ENCODE peak calls at places on chromosomes 11 and 22, in five cellular contexts. M, T, F, Q and H are unnamed samples.
A peak's percentile ranks its signal among the peaks of the same experiment; 100 is the strongest.

GRCh38 chr11:77467233-77467632 is 6.7 kb downstream of the PAK1 start:
- DNase-seq in M (no peak), T (peak; percentile 7), F (peak; percentile 88), Q (no peak), H (no peak)

GRCh38 chr11:113505046-113505445 is 29.8 kb upstream of the DRD2 start:
- DNase-seq in M (peak; percentile 7), T (peak; percentile 9), F (no peak), Q (no peak), H (no peak)

GRCh38 chr22:38832005-38832978 is 11.5 kb downstream of the NPTXR start:
- DNase-seq in M (no peak), T (no peak), F (no peak), Q (no peak), H (no peak)

GRCh38 chr22:50490531-50491308 is 4.1 kb downstream of the MIOX start:
- DNase-seq in M (no peak), T (no peak), F (no peak), Q (no peak), H (no peak)

GRCh38 chr11:35404397-35404775 is 15.0 kb downstream of the SLC1A2 start:
- DNase-seq in M (peak; percentile 20), T (peak; percentile 68), F (peak; percentile 69), Q (no peak), H (peak; percentile 29)

GRCh38 chr11:3223932-3224729 is 5.5 kb upstream of the MRGPRG start:
- DNase-seq in M (no peak), T (no peak), F (no peak), Q (no peak), H (peak; percentile 58)

GRCh38 chr11:62707277-62707771 is at the start of the genes BSCL2 and GNG3:
- DNase-seq in M (peak; percentile 26), T (no peak), F (no peak), Q (no peak), H (peak; percentile 39)

GRCh38 chr22:38973289-38974169 is 8.6 kb upstream of the APOBEC3B start:
- DNase-seq in M (peak; percentile 16), T (peak; percentile 51), F (peak; percentile 55), Q (no peak), H (no peak)

GRCh38 chr11:62905927-62906531 is 15.1 kb downstream of the CHRM1 start:
- DNase-seq in M (peak; percentile 59), T (peak; percentile 76), F (peak; percentile 98), Q (peak; percentile 73), H (peak; percentile 85)

GRCh38 chr11:19578871-19579270 is 133.8 kb upstream of the NAV2 start:
- DNase-seq in M (no peak), T (no peak), F (no peak), Q (no peak), H (no peak)

GRCh38 chr11:5605849-5606248 is 9.4 kb downstream of the TRIM6 start:
- DNase-seq in M (peak; percentile 91), T (peak; percentile 95), F (peak; percentile 59), Q (no peak), H (no peak)

GRCh38 chr11:6357222-6357621 is 33.1 kb upstream of the SMPD1 start:
- DNase-seq in M (peak; percentile 95), T (peak; percentile 99), F (peak; percentile 63), Q (peak; percentile 22), H (no peak)

GRCh38 chr22:44120314-44120704 is 60.4 kb upstream of the PARVG start:
- DNase-seq in M (no peak), T (no peak), F (no peak), Q (no peak), H (no peak)

GRCh38 chr11:129291556-129291955 is 84.1 kb upstream of the BARX2 start:
- DNase-seq in M (no peak), T (no peak), F (no peak), Q (no peak), H (no peak)

GRCh38 chr11:33987975-33988580 is 63.5 kb upstream of the CAPRIN1 start:
- DNase-seq in M (peak; percentile 71), T (peak; percentile 89), F (peak; percentile 76), Q (peak; percentile 79), H (peak; percentile 85)

GRCh38 chr11:102473543-102473942 is 21.0 kb upstream of the TMEM123 start:
- DNase-seq in M (no peak), T (no peak), F (no peak), Q (no peak), H (no peak)

GRCh38 chr11:8757047-8757446 is 74.5 kb downstream of the RPL27A start:
- DNase-seq in M (peak; percentile 78), T (peak; percentile 30), F (peak; percentile 30), Q (no peak), H (no peak)

GRCh38 chr11:75402002-75402773 is 2.9 kb downstream of the RPS3 start:
- DNase-seq in M (no peak), T (no peak), F (no peak), Q (no peak), H (no peak)

GRCh38 chr11:16917941-16918340 is 96.3 kb downstream of the PLEKHA7 start:
- DNase-seq in M (peak; percentile 55), T (no peak), F (peak; percentile 71), Q (no peak), H (no peak)

GRCh38 chr22:47088480-47089145 is 326.2 kb downstream of the TBC1D22A start:
- DNase-seq in M (no peak), T (no peak), F (no peak), Q (no peak), H (no peak)

GRCh38 chr22:32512267-32512982 is 37.8 kb downstream of the FBXO7 start:
- DNase-seq in M (no peak), T (no peak), F (no peak), Q (no peak), H (no peak)

GRCh38 chr22:33853200-33854097 is 66.8 kb downstream of the LARGE1 start:
- DNase-seq in M (peak; percentile 85), T (peak; percentile 92), F (peak; percentile 2), Q (no peak), H (peak; percentile 64)

GRCh38 chr11:63767415-63768231 is 952 bp downstream of the ZFTA start:
- DNase-seq in M (peak; percentile 82), T (peak; percentile 74), F (peak; percentile 77), Q (peak; percentile 38), H (peak; percentile 85)

GRCh38 chr22:39368402-39368801 is 18.6 kb downstream of the SYNGR1 start:
- DNase-seq in M (no peak), T (no peak), F (no peak), Q (no peak), H (no peak)

DNA sequence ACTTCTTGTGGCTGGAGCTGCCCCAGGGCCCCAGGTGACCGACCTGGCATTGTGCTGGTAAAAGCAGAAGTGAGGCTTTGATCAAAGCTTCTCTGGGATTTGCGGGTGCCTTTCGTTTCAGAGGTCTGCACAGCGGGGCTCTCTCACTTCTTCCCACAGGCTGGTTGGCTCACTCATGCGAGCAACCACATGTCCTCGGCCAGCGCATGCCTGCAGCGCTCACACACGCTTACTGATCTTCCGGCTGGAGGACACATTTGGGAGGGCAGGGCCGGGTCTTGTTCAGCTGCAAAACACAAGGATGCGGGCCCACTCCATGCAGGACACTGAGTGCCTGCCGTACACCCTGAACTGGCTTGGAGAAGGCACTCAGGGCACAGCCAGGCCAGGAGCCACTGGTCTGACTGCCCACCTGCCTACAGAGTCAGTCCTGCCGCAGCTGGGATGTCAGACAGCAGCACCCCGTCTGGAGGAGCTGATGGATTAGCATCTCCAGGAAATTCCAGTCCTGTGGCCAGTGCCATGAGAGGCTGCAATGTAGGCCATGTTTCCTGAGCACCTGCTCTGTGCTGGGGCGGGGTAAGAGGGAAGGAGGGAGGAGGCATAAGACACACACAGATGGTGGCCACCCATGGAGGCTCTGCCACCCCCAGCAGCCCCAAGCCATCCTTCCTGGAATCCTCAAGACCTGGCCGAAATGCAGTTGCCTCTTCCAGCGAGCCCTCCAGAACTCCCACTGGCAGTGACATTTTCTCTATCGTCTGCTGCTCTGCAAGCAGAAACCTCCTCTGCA is 1383.2 kb downstream of the BRD1 start:
- DNase-seq in M (peak; percentile 15), T (no peak), F (no peak), Q (no peak), H (no peak)
- H2AFZ ChIP-seq in M (no peak overlapping the region), T (no peak overlapping the region), F (no peak overlapping the region), Q (no peak overlapping the region), H (no peak overlapping the region)

GRCh38 chr22:20205464-20205963 is 54.7 kb upstream of the CCDC188 start:
- DNase-seq in M (no peak), T (no peak), F (no peak), Q (no peak), H (no peak)

GRCh38 chr22:20203142-20204099 is 52.6 kb upstream of the CCDC188 start:
- DNase-seq in M (peak; percentile 45), T (peak; percentile 47), F (peak; percentile 18), Q (no peak), H (peak; percentile 62)

GRCh38 chr22:20204281-20204680 is 53.4 kb upstream of the CCDC188 start:
- DNase-seq in M (no peak), T (no peak), F (no peak), Q (no peak), H (no peak)

GRCh38 chr22:20205964-20206708 is 55.3 kb upstream of the CCDC188 start:
- DNase-seq in M (peak; percentile 46), T (peak; percentile 82), F (peak; percentile 48), Q (peak; percentile 75), H (no peak)

GRCh38 chr22:20204821-20205220 is 54.0 kb upstream of the CCDC188 start:
- DNase-seq in M (no peak), T (peak; percentile 28), F (no peak), Q (no peak), H (no peak)
- H3K27ac ChIP-seq in M (no peak overlapping the region), T (no peak overlapping the region), F (no peak overlapping the region), Q (peak overlapping the region; percentile 83), H (no peak overlapping the region)

GRCh38 chr11:70952171-70952570 is 300.2 kb downstream of the SHANK2 start:
- DNase-seq in M (no peak), T (no peak), F (no peak), Q (no peak), H (no peak)
- H3K9ac ChIP-seq in M (no peak overlapping the region), T (no peak overlapping the region), F (no peak overlapping the region), Q (no peak overlapping the region), H (no peak overlapping the region)

GRCh38 chr11:107719557-107720304 is 7.9 kb upstream of the SLN start:
- DNase-seq in M (peak; percentile 37), T (peak; percentile 41), F (peak; percentile 25), Q (no peak), H (no peak)
- H2AFZ ChIP-seq in M (no peak overlapping the region), T (no peak overlapping the region), F (no peak overlapping the region), Q (no peak overlapping the region), H (no peak overlapping the region)